ENCODE peak calls at places on chromosome 4, in five cellular contexts. One of them, this sample, is unnamed. For H3K9me3 and H3K4me1, the result is how much of the 10 kb centered on the place peaks cover.

GRCh38 chr4:107330915-107331314 is 294.8 kb upstream of the DKK2 start:
- DNase-seq in heart right ventricle: no peak
- DNase-seq in GM23248: no peak
- DNase-seq in PC-3: no peak
- DNase-seq in tibial nerve: no peak
- DNase-seq in this sample: no peak

GRCh38 chr4:77818077-77818666 is 996 bp downstream of the CNOT6L start:
- DNase-seq in tibial nerve: peak
- DNase-seq in GM23248: peak
- DNase-seq in PC-3: peak
- DNase-seq in heart right ventricle: peak
- DNase-seq in this sample: peak

GRCh38 chr4:83851261-83852084 is 315.6 kb downstream of the GPAT3 start:
- DNase-seq in tibial nerve: no peak
- DNase-seq in GM23248: peak
- DNase-seq in PC-3: peak
- DNase-seq in heart right ventricle: no peak
- DNase-seq in this sample: peak

GRCh38 chr4:8905773-8906667 is 34.4 kb upstream of the HMX1 start:
- DNase-seq in heart right ventricle: no peak
- DNase-seq in GM23248: no peak
- DNase-seq in PC-3: no peak
- DNase-seq in tibial nerve: peak
- DNase-seq in this sample: no peak

GRCh38 chr4:149885896-149886295 is 70.3 kb upstream of the IQCM start:
- DNase-seq in PC-3: peak
- DNase-seq in heart right ventricle: no peak
- DNase-seq in GM23248: peak
- DNase-seq in tibial nerve: no peak
- DNase-seq in this sample: no peak

GRCh38 chr4:6969826-6970800 is 60.5 kb downstream of the TBC1D14 start:
- DNase-seq in PC-3: no peak
- DNase-seq in tibial nerve: no peak
- DNase-seq in heart right ventricle: no peak
- DNase-seq in GM23248: no peak
- DNase-seq in this sample: peak

GRCh38 chr4:38184404-38184803 is 224.2 kb downstream of the PTTG2 start:
- DNase-seq in GM23248: peak
- DNase-seq in PC-3: peak
- DNase-seq in heart right ventricle: no peak
- DNase-seq in tibial nerve: no peak
- DNase-seq in this sample: no peak

GRCh38 chr4:159298502-159298901 is 195.6 kb downstream of the RAPGEF2 start:
- DNase-seq in GM23248: peak
- DNase-seq in tibial nerve: no peak
- DNase-seq in heart right ventricle: no peak
- DNase-seq in PC-3: no peak
- DNase-seq in this sample: no peak

GRCh38 chr4:24988776-24989175 is 42.0 kb downstream of the LGI2 start:
- DNase-seq in heart right ventricle: no peak
- DNase-seq in tibial nerve: no peak
- DNase-seq in GM23248: peak
- DNase-seq in PC-3: peak
- DNase-seq in this sample: peak

GRCh38 chr4:10746371-10747143 is 62.0 kb upstream of the CLNK start:
- DNase-seq in tibial nerve: no peak
- DNase-seq in GM23248: peak
- DNase-seq in PC-3: no peak
- DNase-seq in heart right ventricle: no peak
- DNase-seq in this sample: no peak

DNA sequence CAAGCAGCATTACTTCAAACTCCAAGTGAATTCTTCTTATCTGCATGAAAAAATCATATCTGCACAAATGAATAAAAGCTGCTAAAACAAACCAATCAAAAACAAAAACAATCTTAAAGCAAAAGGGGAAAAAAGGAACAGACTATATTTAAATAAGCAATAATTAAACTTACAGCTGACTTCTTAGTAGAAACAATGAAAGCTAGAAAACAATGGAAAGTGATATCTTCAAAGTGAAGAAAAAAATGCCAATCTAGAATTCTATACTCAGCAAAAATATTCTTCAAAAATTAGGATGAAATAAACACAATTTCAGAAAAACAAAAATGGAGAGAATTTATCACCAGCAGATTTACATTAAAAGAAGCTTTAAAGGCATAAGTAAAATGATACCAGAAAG is 20.0 kb downstream of the STBD1 start:
- DNase-seq in heart right ventricle: no peak
- DNase-seq in PC-3: no peak
- DNase-seq in tibial nerve: no peak
- DNase-seq in GM23248: no peak
- DNase-seq in this sample: no peak
- H3K9me3 ChIP-seq in heart right ventricle: under half
- H3K9me3 ChIP-seq in PC-3: under half
- H3K9me3 ChIP-seq in tibial nerve: under half
- H3K9me3 ChIP-seq in GM23248: under half
- H3K9me3 ChIP-seq in this sample: under half

DNA sequence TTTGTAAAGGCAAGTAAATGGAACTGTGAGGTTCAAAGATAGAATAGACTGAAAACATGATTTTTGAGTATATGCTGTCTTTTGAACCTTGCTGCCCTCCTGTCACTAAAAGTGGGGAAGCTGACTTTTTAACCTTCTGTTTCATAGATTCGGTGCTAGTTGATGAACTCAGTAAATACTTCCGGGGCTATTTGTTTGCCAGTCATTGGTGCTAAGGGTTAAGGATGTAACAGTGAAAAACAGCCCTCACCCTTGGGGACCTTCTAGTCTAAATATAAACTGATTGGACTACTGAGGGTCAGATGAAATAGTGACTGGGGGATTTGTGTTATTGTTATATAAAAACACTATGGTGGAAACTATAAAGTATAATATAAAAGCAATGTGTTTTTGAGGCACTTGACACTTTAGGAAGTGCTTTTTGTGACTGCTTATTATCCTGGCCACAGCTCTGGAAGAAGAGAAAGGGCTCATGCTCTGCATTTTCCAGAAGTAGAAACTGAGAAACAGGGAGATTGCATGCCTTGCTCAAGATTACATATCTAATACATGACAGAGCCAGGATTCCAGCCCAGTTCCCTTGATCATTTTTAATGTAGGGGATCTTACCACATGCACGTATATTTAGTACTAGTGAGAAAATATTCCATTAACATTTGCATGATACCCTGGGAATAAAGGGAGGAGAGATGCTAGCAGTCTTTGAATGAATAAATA is 3.9 kb downstream of the BST1 start:
- DNase-seq in PC-3: no peak
- DNase-seq in heart right ventricle: no peak
- DNase-seq in tibial nerve: no peak
- DNase-seq in GM23248: peak
- DNase-seq in this sample: no peak
- H3K4me1 ChIP-seq in PC-3: under half
- H3K4me1 ChIP-seq in heart right ventricle: under half
- H3K4me1 ChIP-seq in tibial nerve: under half
- H3K4me1 ChIP-seq in GM23248: under half
- H3K4me1 ChIP-seq in this sample: under half

GRCh38 chr4:153683763-153684181 is 308 bp upstream of the TLR2 start:
- DNase-seq in heart right ventricle: no peak
- DNase-seq in tibial nerve: no peak
- DNase-seq in PC-3: no peak
- DNase-seq in GM23248: no peak
- DNase-seq in this sample: no peak

GRCh38 chr4:153679476-153679875 is 4.6 kb upstream of the TLR2 start:
- DNase-seq in GM23248: no peak
- DNase-seq in tibial nerve: no peak
- DNase-seq in heart right ventricle: no peak
- DNase-seq in PC-3: no peak
- DNase-seq in this sample: no peak

DNA sequence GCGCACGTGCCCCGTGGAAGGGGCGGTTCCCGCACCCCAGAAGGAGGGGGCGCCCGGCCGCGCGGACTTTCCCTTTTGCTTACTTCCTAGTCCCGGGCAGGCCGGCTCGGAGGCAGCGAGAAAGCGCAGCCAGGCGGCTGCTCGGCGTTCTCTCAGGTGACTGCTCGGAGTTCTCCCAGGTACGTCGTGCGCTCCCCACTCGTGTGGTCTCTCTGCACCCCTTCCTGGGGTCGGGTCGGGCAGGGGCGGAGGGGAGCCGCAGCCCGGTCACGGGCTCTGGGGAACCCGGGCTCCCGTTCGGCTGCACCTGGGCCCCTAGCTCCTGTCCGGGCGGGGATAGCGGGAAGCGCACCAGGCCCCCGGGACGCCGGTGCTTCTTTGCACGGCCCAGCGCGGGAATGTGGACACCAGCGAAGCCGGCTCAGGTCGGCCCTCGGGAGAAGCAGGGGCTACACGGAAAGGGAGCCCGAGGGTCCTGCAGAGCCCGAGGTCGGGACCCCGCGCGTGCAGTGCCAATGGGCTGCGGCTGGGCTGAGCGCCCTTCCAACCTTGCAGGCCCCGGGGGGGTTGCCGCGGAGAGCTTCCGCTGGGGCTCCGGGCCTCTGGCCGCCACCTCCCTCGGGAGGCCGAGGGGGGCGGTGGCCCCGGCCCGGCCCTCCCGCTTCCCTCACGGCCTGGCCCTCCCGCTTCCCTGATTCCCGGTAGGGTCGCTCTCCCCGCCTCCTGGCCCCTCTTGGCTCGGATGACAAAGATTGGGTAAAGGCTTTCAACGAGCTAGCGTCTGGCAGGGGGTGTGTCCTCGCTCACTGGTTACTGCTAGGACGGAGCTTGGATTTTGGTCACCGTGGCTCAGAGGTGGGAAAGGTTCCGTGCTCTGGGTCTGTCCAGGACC is at the start of gene TLR2:
- DNase-seq in heart right ventricle: peak
- DNase-seq in GM23248: peak
- DNase-seq in tibial nerve: peak
- DNase-seq in PC-3: peak
- DNase-seq in this sample: peak
- H3K9me3 ChIP-seq in heart right ventricle: under half
- H3K9me3 ChIP-seq in GM23248: under half
- H3K9me3 ChIP-seq in tibial nerve: under half
- H3K9me3 ChIP-seq in PC-3: under half
- H3K9me3 ChIP-seq in this sample: under half

GRCh38 chr4:128556756-128557155 is 252.7 kb upstream of the JADE1 start:
- DNase-seq in heart right ventricle: no peak
- DNase-seq in tibial nerve: no peak
- DNase-seq in PC-3: no peak
- DNase-seq in GM23248: no peak
- DNase-seq in this sample: no peak
- H3K4me1 ChIP-seq in heart right ventricle: under half
- H3K4me1 ChIP-seq in tibial nerve: under half
- H3K4me1 ChIP-seq in PC-3: under half
- H3K4me1 ChIP-seq in GM23248: under half
- H3K4me1 ChIP-seq in this sample: under half